ENCODE peak calls at places on chromosomes 13 and 19, in ten cellular contexts. S is Calu3, L is fibroblast of pulmonary artery, A is AG09309, B is stomach, C is bronchial epithelial cell, R is suprapubic skin, P is AG10803, J is neural crest cell, W is glutamatergic neuron. Z is an unnamed sample.

GRCh38 chr13:54637377-54637776 is 1608.8 kb downstream of the OLFM4 start:
- DNase-seq in C (peak), J (no peak), W (no peak), A (no peak), L (peak), B (no peak), R (no peak), S (no peak), P (no peak), Z (no peak)

GRCh38 chr19:55585658-55586339 is 5.2 kb upstream of the ZNF579 start:
- DNase-seq in L (peak), R (no peak), P (peak), C (no peak), A (no peak), J (peak), W (peak), B (peak), S (peak), Z (peak)

GRCh38 chr19:58499021-58499927 is 12.5 kb downstream of the SLC27A5 start:
- DNase-seq in S (peak), R (peak), W (peak), C (peak), J (peak), B (peak), L (peak), P (peak), A (peak), Z (peak)

GRCh38 chr19:53424968-53425597 is 6.7 kb upstream of the ZNF761 start:
- DNase-seq in J (peak), W (peak), A (peak), R (peak), B (peak), L (peak), C (peak), P (peak), S (no peak), Z (peak)

GRCh38 chr13:111639994-111640393 is 319.6 kb downstream of the TEX29 start:
- DNase-seq in J (no peak), P (no peak), L (no peak), S (no peak), R (no peak), B (no peak), A (no peak), W (no peak), C (no peak), Z (no peak)

GRCh38 chr13:19618925-19619324 is 14.5 kb upstream of the MPHOSPH8 start:
- DNase-seq in C (peak), L (peak), B (no peak), W (no peak), A (no peak), P (peak), J (peak), S (peak), R (no peak), Z (no peak)

GRCh38 chr19:16614941-16615340 is 13.1 kb downstream of the MED26 start:
- DNase-seq in C (peak), W (no peak), A (no peak), S (no peak), R (no peak), P (no peak), B (no peak), L (no peak), J (no peak), Z (no peak)

GRCh38 chr13:31793246-31793645 is 53.9 kb downstream of the RXFP2 start:
- DNase-seq in B (no peak), L (no peak), J (no peak), R (no peak), C (no peak), P (peak), S (no peak), A (peak), W (no peak), Z (no peak)

GRCh38 chr19:40744554-40745401 is 5.5 kb downstream of the ACTMAP start:
- DNase-seq in B (no peak), L (no peak), C (no peak), A (no peak), J (no peak), P (peak), R (no peak), S (no peak), W (no peak), Z (no peak)

GRCh38 chr13:33745370-33746324 is 72.3 kb upstream of the RFC3 start:
- DNase-seq in B (no peak), A (no peak), C (no peak), P (no peak), W (no peak), L (no peak), S (no peak), R (no peak), J (no peak), Z (no peak)

GRCh38 chr13:107441279-107441678 is 774.1 kb downstream of the LIG4 start:
- DNase-seq in W (no peak), S (no peak), R (no peak), L (peak), A (no peak), B (no peak), P (peak), J (no peak), C (no peak), Z (no peak)

GRCh38 chr19:11138659-11139526 is 16.7 kb downstream of the SPC24 start:
- DNase-seq in C (peak), B (peak), W (peak), J (no peak), S (peak), P (peak), A (peak), R (peak), L (peak), Z (peak)

GRCh38 chr13:23771966-23772365 is 117.2 kb downstream of the MIPEP start:
- DNase-seq in B (no peak), W (no peak), A (no peak), C (peak), L (no peak), J (no peak), S (no peak), P (peak), R (no peak), Z (no peak)

GRCh38 chr19:1360818-1361461 is 22.8 kb upstream of the NDUFS7 start:
- DNase-seq in B (no peak), W (no peak), A (peak), S (no peak), L (peak), C (peak), R (no peak), J (no peak), P (peak), Z (peak)

GRCh38 chr13:87684850-87685735 is 13.9 kb downstream of the SLITRK5 start:
- DNase-seq in B (no peak), R (no peak), L (no peak), P (no peak), S (no peak), W (no peak), J (no peak), C (peak), A (no peak), Z (no peak)
- TF ChIP-seq CTCF in B (no peak), R (no peak), L (no peak), P (no peak), S (no peak), W (no peak), J (no peak), C (no peak), A (no peak), Z (no peak)

GRCh38 chr19:3623716-3624115 is 2.9 kb downstream of the CACTIN start:
- DNase-seq in R (no peak), P (no peak), S (no peak), L (no peak), W (no peak), A (no peak), B (no peak), J (no peak), C (no peak), Z (no peak)

GRCh38 chr19:3631053-3631861 is 4.7 kb upstream of the CACTIN start:
- DNase-seq in L (no peak), C (no peak), S (no peak), B (no peak), J (no peak), A (no peak), W (no peak), R (no peak), P (no peak), Z (no peak)

GRCh38 chr19:3625996-3626472 is 556 bp downstream of the CACTIN start:
- DNase-seq in J (no peak), A (no peak), S (no peak), B (no peak), L (no peak), P (no peak), R (no peak), C (no peak), W (no peak), Z (no peak)

GRCh38 chr19:3626473-3627350 is at the start of gene CACTIN:
- DNase-seq in W (peak), R (peak), L (peak), S (peak), P (peak), J (peak), C (peak), B (peak), A (peak), Z (peak)

GRCh38 chr19:3627351-3627723 is 747 bp upstream of the CACTIN start:
- DNase-seq in W (no peak), C (no peak), J (no peak), P (no peak), A (no peak), R (no peak), L (no peak), S (no peak), B (no peak), Z (no peak)
- TF ChIP-seq CTCF in W (no peak), C (no peak), J (no peak), P (no peak), A (no peak), R (no peak), L (no peak), S (no peak), B (no peak), Z (no peak)

GRCh38 chr19:50908311-50908710 is 2.9 kb downstream of the KLK4 start:
- DNase-seq in R (no peak), J (no peak), C (no peak), A (no peak), L (no peak), B (no peak), P (no peak), W (no peak), S (no peak), Z (no peak)

GRCh38 chr19:50909240-50910070 is 1.7 kb downstream of the KLK4 start:
- DNase-seq in P (no peak), C (peak), S (peak), R (no peak), W (peak), A (no peak), B (peak), L (peak), J (peak), Z (no peak)

GRCh38 chr19:50910722-50911121 is 473 bp downstream of the KLK4 start:
- DNase-seq in C (no peak), P (no peak), B (no peak), S (no peak), R (no peak), A (no peak), W (no peak), L (no peak), J (no peak), Z (no peak)

GRCh38 chr19:50902640-50903039 is 8.6 kb downstream of the KLK4 start:
- DNase-seq in C (no peak), L (no peak), W (no peak), S (no peak), J (no peak), A (no peak), P (no peak), B (no peak), R (no peak), Z (no peak)

GRCh38 chr19:50906217-50906616 is 5.0 kb downstream of the KLK4 start:
- DNase-seq in C (no peak), P (no peak), W (peak), L (peak), R (no peak), B (peak), S (peak), J (peak), A (no peak), Z (no peak)
- TF ChIP-seq CTCF in C (peak), P (peak), W (peak), L (peak), R (peak), B (peak), S (peak), J (peak), A (peak), Z (peak)

GRCh38 chr19:29779921-29780320 is 31.9 kb upstream of the CCNE1 start:
- DNase-seq in S (no peak), B (no peak), J (no peak), C (no peak), L (no peak), R (no peak), W (no peak), P (no peak), A (no peak), Z (no peak)
- TF ChIP-seq CTCF in S (no peak), B (no peak), J (no peak), C (no peak), L (no peak), R (no peak), W (no peak), P (no peak), A (no peak), Z (no peak)